ENCODE peak calls at places on chromosomes 16 and 17, in seven cellular contexts. One of them, this sample, is unnamed.

GRCh38 chr17:40139566-40140058 is 725 bp upstream of the CASC3 start:
- DNase-seq in Peyer's patch: no peak
- DNase-seq in IMR-90: no peak
- DNase-seq in AG10803: no peak
- DNase-seq in neural progenitor cell: no peak
- DNase-seq in CD4-positive, alpha-beta T cell: no peak
- DNase-seq in HFFc6: no peak
- DNase-seq in this sample: no peak

GRCh38 chr17:80498242-80498919 is 22.0 kb upstream of the NPTX1 start:
- DNase-seq in Peyer's patch: no peak
- DNase-seq in IMR-90: peak
- DNase-seq in AG10803: peak
- DNase-seq in neural progenitor cell: peak
- DNase-seq in CD4-positive, alpha-beta T cell: no peak
- DNase-seq in HFFc6: no peak
- DNase-seq in this sample: no peak

GRCh38 chr17:41340496-41340895 is 10.1 kb downstream of the KRT33A start:
- DNase-seq in Peyer's patch: no peak
- DNase-seq in IMR-90: no peak
- DNase-seq in AG10803: no peak
- DNase-seq in neural progenitor cell: no peak
- DNase-seq in CD4-positive, alpha-beta T cell: no peak
- DNase-seq in HFFc6: no peak
- DNase-seq in this sample: no peak

GRCh38 chr17:77456951-77457548 is 316.3 kb downstream of the SEC14L1 start:
- DNase-seq in Peyer's patch: peak
- DNase-seq in IMR-90: no peak
- DNase-seq in AG10803: no peak
- DNase-seq in neural progenitor cell: no peak
- DNase-seq in CD4-positive, alpha-beta T cell: no peak
- DNase-seq in HFFc6: no peak
- DNase-seq in this sample: no peak

GRCh38 chr16:7526736-7527135 is 194.1 kb downstream of the RBFOX1 start:
- DNase-seq in Peyer's patch: no peak
- DNase-seq in IMR-90: no peak
- DNase-seq in AG10803: no peak
- DNase-seq in neural progenitor cell: no peak
- DNase-seq in CD4-positive, alpha-beta T cell: no peak
- DNase-seq in HFFc6: no peak
- DNase-seq in this sample: no peak

GRCh38 chr17:80851277-80851925 is 140.2 kb upstream of the CHMP6 start:
- DNase-seq in Peyer's patch: no peak
- DNase-seq in IMR-90: no peak
- DNase-seq in AG10803: no peak
- DNase-seq in neural progenitor cell: no peak
- DNase-seq in CD4-positive, alpha-beta T cell: no peak
- DNase-seq in HFFc6: no peak
- DNase-seq in this sample: no peak

GRCh38 chr16:75264999-75265910 is 13.8 kb upstream of the BCAR1 start:
- DNase-seq in Peyer's patch: no peak
- DNase-seq in IMR-90: no peak
- DNase-seq in AG10803: no peak
- DNase-seq in neural progenitor cell: no peak
- DNase-seq in CD4-positive, alpha-beta T cell: no peak
- DNase-seq in HFFc6: no peak
- DNase-seq in this sample: peak

GRCh38 chr17:66426397-66427033 is 124.1 kb downstream of the PRKCA start:
- DNase-seq in Peyer's patch: no peak
- DNase-seq in IMR-90: peak
- DNase-seq in AG10803: no peak
- DNase-seq in neural progenitor cell: no peak
- DNase-seq in CD4-positive, alpha-beta T cell: peak
- DNase-seq in HFFc6: no peak
- DNase-seq in this sample: peak

GRCh38 chr17:21381076-21381706 is 5.0 kb downstream of the KCNJ12 start:
- DNase-seq in Peyer's patch: no peak
- DNase-seq in IMR-90: no peak
- DNase-seq in AG10803: no peak
- DNase-seq in neural progenitor cell: no peak
- DNase-seq in CD4-positive, alpha-beta T cell: no peak
- DNase-seq in HFFc6: no peak
- DNase-seq in this sample: no peak

GRCh38 chr16:75653926-75654325 is 6.4 kb downstream of the TERF2IP start:
- DNase-seq in Peyer's patch: no peak
- DNase-seq in IMR-90: peak
- DNase-seq in AG10803: peak
- DNase-seq in neural progenitor cell: no peak
- DNase-seq in CD4-positive, alpha-beta T cell: no peak
- DNase-seq in HFFc6: peak
- DNase-seq in this sample: no peak

GRCh38 chr16:88601313-88602036 is 31.3 kb downstream of the ZC3H18 start:
- DNase-seq in Peyer's patch: no peak
- DNase-seq in IMR-90: no peak
- DNase-seq in AG10803: no peak
- DNase-seq in neural progenitor cell: no peak
- DNase-seq in CD4-positive, alpha-beta T cell: no peak
- DNase-seq in HFFc6: no peak
- DNase-seq in this sample: no peak

GRCh38 chr16:66832190-66832589 is 1.4 kb upstream of the NAE1 start:
- DNase-seq in Peyer's patch: no peak
- DNase-seq in IMR-90: no peak
- DNase-seq in AG10803: no peak
- DNase-seq in neural progenitor cell: no peak
- DNase-seq in CD4-positive, alpha-beta T cell: no peak
- DNase-seq in HFFc6: no peak
- DNase-seq in this sample: no peak

GRCh38 chr16:72832640-72833039 is 215.3 kb downstream of the ZFHX3 start:
- DNase-seq in Peyer's patch: peak
- DNase-seq in IMR-90: peak
- DNase-seq in AG10803: peak
- DNase-seq in neural progenitor cell: peak
- DNase-seq in CD4-positive, alpha-beta T cell: peak
- DNase-seq in HFFc6: peak
- DNase-seq in this sample: peak

GRCh38 chr17:78510141-78510935 is 66.9 kb downstream of the DNAH17 start:
- DNase-seq in Peyer's patch: no peak
- DNase-seq in IMR-90: no peak
- DNase-seq in AG10803: no peak
- DNase-seq in neural progenitor cell: no peak
- DNase-seq in CD4-positive, alpha-beta T cell: no peak
- DNase-seq in HFFc6: no peak
- DNase-seq in this sample: no peak

GRCh38 chr16:17527538-17527937 is 56.8 kb upstream of the XYLT1 start:
- DNase-seq in Peyer's patch: no peak
- DNase-seq in IMR-90: no peak
- DNase-seq in AG10803: no peak
- DNase-seq in neural progenitor cell: no peak
- DNase-seq in CD4-positive, alpha-beta T cell: no peak
- DNase-seq in HFFc6: no peak
- DNase-seq in this sample: no peak
- TF ChIP-seq CTCF in Peyer's patch: no peak
- TF ChIP-seq CTCF in IMR-90: no peak
- TF ChIP-seq CTCF in AG10803: no peak
- TF ChIP-seq CTCF in neural progenitor cell: no peak
- TF ChIP-seq CTCF in CD4-positive, alpha-beta T cell: no peak
- TF ChIP-seq CTCF in HFFc6: no peak
- TF ChIP-seq CTCF in this sample: no peak

DNA sequence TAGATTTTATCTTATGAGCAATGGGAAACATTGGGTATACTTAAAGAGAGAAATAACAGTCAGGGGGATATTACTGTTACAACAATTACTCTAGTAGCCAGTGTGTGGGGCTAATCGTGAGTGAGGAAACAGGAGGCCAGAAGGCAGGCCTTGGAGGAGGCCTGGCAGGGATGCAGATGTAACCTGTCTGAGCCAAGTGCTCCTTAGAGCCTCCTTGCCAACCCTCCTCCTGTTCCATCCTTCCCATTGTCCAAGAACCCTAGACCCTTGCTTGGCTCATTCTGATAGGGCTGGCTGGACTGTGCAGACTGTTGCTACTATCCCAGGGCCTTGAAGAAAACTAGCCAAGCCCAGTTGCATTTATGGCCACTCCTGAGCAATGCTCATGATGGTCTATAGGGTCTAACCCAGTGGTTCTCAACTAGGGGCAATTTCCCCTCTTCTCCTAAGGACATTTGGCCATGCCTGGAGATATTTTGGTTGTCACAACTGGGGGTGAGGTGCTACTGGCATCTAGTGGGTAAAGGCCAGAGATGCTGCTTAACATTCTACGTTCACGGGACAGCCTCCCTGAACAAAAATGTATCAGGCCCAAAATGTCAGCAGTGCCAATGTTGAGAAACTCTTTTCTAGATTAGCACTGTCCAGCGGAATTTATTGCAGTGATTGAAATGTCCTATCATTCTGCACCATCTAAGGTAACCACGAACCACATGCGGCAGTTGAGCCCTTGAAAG is 24.4 kb upstream of the WSCD1 start:
- DNase-seq in Peyer's patch: no peak
- DNase-seq in IMR-90: no peak
- DNase-seq in AG10803: no peak
- DNase-seq in neural progenitor cell: no peak
- DNase-seq in CD4-positive, alpha-beta T cell: no peak
- DNase-seq in HFFc6: no peak
- DNase-seq in this sample: no peak
- TF ChIP-seq CTCF in Peyer's patch: no peak
- TF ChIP-seq CTCF in IMR-90: no peak
- TF ChIP-seq CTCF in AG10803: no peak
- TF ChIP-seq CTCF in neural progenitor cell: peak
- TF ChIP-seq CTCF in CD4-positive, alpha-beta T cell: no peak
- TF ChIP-seq CTCF in HFFc6: no peak
- TF ChIP-seq CTCF in this sample: no peak

DNA sequence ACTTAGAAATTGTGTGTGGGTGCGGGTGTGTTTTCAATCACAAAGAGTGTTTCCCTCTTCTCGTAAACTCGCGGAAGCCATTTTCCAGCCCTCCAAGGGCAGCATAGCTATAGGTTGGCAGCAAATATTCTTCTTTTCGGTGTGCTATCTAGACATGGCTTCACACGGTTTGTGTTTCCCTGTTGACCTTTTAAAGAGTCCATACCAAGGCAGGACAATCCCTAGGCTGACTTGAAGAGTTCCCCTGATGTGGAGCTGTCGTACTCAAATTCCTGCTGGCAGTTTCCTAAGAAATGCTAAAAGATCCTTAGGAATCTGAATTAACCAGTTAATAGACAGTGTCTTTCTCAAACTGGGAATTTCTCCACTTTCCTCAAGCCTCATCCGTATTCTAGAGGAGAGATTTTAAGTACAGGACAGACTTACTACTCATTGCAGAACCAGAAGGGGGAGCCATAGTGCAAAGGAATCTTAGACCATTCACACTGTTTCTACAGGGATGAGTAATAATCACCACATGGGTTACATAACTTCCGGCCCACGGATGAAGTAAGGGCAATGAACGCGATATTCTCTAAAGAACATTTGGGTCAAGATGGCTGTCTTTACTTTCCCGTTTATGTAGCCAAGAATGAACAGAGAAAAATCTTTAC is 288.6 kb upstream of the ELAC2 start:
- DNase-seq in Peyer's patch: no peak
- DNase-seq in IMR-90: peak
- DNase-seq in AG10803: peak
- DNase-seq in neural progenitor cell: peak
- DNase-seq in CD4-positive, alpha-beta T cell: no peak
- DNase-seq in HFFc6: peak
- DNase-seq in this sample: no peak
- TF ChIP-seq CTCF in Peyer's patch: peak
- TF ChIP-seq CTCF in IMR-90: peak
- TF ChIP-seq CTCF in AG10803: peak
- TF ChIP-seq CTCF in neural progenitor cell: peak
- TF ChIP-seq CTCF in CD4-positive, alpha-beta T cell: no peak
- TF ChIP-seq CTCF in HFFc6: peak
- TF ChIP-seq CTCF in this sample: no peak

DNA sequence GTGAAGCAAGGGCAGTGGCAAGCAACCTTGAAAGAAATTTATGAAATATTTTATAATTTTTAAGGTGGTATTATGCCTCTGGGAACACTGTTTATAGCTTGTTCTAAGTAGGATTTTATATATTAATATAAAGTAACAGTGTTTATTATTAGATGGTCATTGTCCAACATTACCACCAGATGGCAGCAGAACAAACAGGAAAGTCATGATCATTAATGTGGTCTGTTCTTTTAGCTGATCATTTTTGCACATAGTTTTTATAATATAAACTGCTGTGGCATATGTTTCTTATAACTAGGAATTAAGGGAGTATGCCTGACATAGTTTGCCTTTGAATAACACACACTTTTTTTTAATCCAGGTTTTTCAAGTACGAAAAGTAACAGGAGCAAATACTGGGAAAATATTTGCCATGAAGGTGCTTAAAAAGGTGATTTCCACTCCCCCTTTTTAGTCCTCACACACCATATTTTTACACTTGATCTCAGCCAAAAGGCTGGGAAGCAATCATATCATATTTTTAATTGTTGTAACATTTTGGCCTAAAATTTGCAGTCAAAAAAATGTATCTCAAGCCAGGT is 21.4 kb downstream of the RPS6KB1 start:
- DNase-seq in Peyer's patch: no peak
- DNase-seq in IMR-90: peak
- DNase-seq in AG10803: peak
- DNase-seq in neural progenitor cell: peak
- DNase-seq in CD4-positive, alpha-beta T cell: no peak
- DNase-seq in HFFc6: peak
- DNase-seq in this sample: peak
- TF ChIP-seq CTCF in Peyer's patch: peak
- TF ChIP-seq CTCF in IMR-90: peak
- TF ChIP-seq CTCF in AG10803: peak
- TF ChIP-seq CTCF in neural progenitor cell: peak
- TF ChIP-seq CTCF in CD4-positive, alpha-beta T cell: peak
- TF ChIP-seq CTCF in HFFc6: peak
- TF ChIP-seq CTCF in this sample: peak

GRCh38 chr17:61410555-61411089 is 11.0 kb downstream of the TBX2 start:
- DNase-seq in Peyer's patch: peak
- DNase-seq in IMR-90: peak
- DNase-seq in AG10803: peak
- DNase-seq in neural progenitor cell: peak
- DNase-seq in CD4-positive, alpha-beta T cell: peak
- DNase-seq in HFFc6: peak
- DNase-seq in this sample: peak
- TF ChIP-seq CTCF in Peyer's patch: peak
- TF ChIP-seq CTCF in IMR-90: peak
- TF ChIP-seq CTCF in AG10803: no peak
- TF ChIP-seq CTCF in neural progenitor cell: peak
- TF ChIP-seq CTCF in CD4-positive, alpha-beta T cell: no peak
- TF ChIP-seq CTCF in HFFc6: peak
- TF ChIP-seq CTCF in this sample: peak

GRCh38 chr17:7716901-7717755 is at the start of gene DNAH2:
- DNase-seq in Peyer's patch: peak
- DNase-seq in IMR-90: peak
- DNase-seq in AG10803: peak
- DNase-seq in neural progenitor cell: peak
- DNase-seq in CD4-positive, alpha-beta T cell: no peak
- DNase-seq in HFFc6: peak
- DNase-seq in this sample: peak
- TF ChIP-seq CTCF in Peyer's patch: peak
- TF ChIP-seq CTCF in IMR-90: peak
- TF ChIP-seq CTCF in AG10803: peak
- TF ChIP-seq CTCF in neural progenitor cell: peak
- TF ChIP-seq CTCF in CD4-positive, alpha-beta T cell: peak
- TF ChIP-seq CTCF in HFFc6: peak
- TF ChIP-seq CTCF in this sample: peak